ENCODE peak calls at places on chromosomes 7 and 10, in nine cellular contexts. One of them, this sample, is unnamed.

GRCh38 chr10:34590802-34591201 is 224.3 kb downstream of the PARD3 start:
- DNase-seq in HCT116: no peak
- DNase-seq in transverse colon: no peak
- DNase-seq in H9: no peak
- DNase-seq in body of pancreas: peak; percentile 47
- DNase-seq in fibroblast of pulmonary artery: no peak
- DNase-seq in dorsolateral prefrontal cortex: no peak
- DNase-seq in WERI-Rb-1: no peak
- DNase-seq in PC-3: no peak
- DNase-seq in this sample: no peak

GRCh38 chr7:43362652-43363428 is 220.1 kb upstream of the STK17A start:
- DNase-seq in body of pancreas: peak; percentile 41
- DNase-seq in PC-3: peak; percentile 48
- DNase-seq in transverse colon: no peak
- DNase-seq in dorsolateral prefrontal cortex: peak; percentile 30
- DNase-seq in fibroblast of pulmonary artery: peak; percentile 36
- DNase-seq in HCT116: no peak
- DNase-seq in H9: no peak
- DNase-seq in WERI-Rb-1: peak; percentile 15
- DNase-seq in this sample: no peak

GRCh38 chr10:97048649-97049427 is 136.9 kb downstream of the SLIT1 start:
- DNase-seq in PC-3: no peak
- DNase-seq in H9: no peak
- DNase-seq in WERI-Rb-1: no peak
- DNase-seq in body of pancreas: no peak
- DNase-seq in fibroblast of pulmonary artery: no peak
- DNase-seq in dorsolateral prefrontal cortex: no peak
- DNase-seq in transverse colon: no peak
- DNase-seq in HCT116: no peak
- DNase-seq in this sample: no peak

GRCh38 chr7:16479587-16479986 is 14.0 kb upstream of the SOSTDC1 start:
- DNase-seq in body of pancreas: no peak
- DNase-seq in H9: no peak
- DNase-seq in PC-3: no peak
- DNase-seq in HCT116: no peak
- DNase-seq in WERI-Rb-1: no peak
- DNase-seq in transverse colon: peak; percentile 19
- DNase-seq in fibroblast of pulmonary artery: no peak
- DNase-seq in dorsolateral prefrontal cortex: no peak
- DNase-seq in this sample: no peak

GRCh38 chr10:101972761-101973160 is 83.2 kb downstream of the ARMH3 start:
- DNase-seq in PC-3: no peak
- DNase-seq in fibroblast of pulmonary artery: peak; percentile 17
- DNase-seq in body of pancreas: no peak
- DNase-seq in HCT116: no peak
- DNase-seq in WERI-Rb-1: no peak
- DNase-seq in H9: no peak
- DNase-seq in transverse colon: no peak
- DNase-seq in dorsolateral prefrontal cortex: no peak
- DNase-seq in this sample: no peak

GRCh38 chr7:139095194-139095659 is 14.3 kb downstream of the ZC3HAV1 start:
- DNase-seq in PC-3: no peak
- DNase-seq in WERI-Rb-1: no peak
- DNase-seq in H9: peak; percentile 38
- DNase-seq in dorsolateral prefrontal cortex: no peak
- DNase-seq in transverse colon: peak; percentile 50
- DNase-seq in HCT116: no peak
- DNase-seq in fibroblast of pulmonary artery: no peak
- DNase-seq in body of pancreas: no peak
- DNase-seq in this sample: no peak

GRCh38 chr10:69425513-69426298 is 9.0 kb upstream of the TACR2 start:
- DNase-seq in HCT116: no peak
- DNase-seq in WERI-Rb-1: no peak
- DNase-seq in transverse colon: peak; percentile 73
- DNase-seq in body of pancreas: peak; percentile 60
- DNase-seq in PC-3: peak; percentile 89
- DNase-seq in dorsolateral prefrontal cortex: no peak
- DNase-seq in H9: no peak
- DNase-seq in fibroblast of pulmonary artery: no peak
- DNase-seq in this sample: no peak

GRCh38 chr10:69456880-69457693 is 5.8 kb downstream of the TSPAN15 start:
- DNase-seq in fibroblast of pulmonary artery: no peak
- DNase-seq in dorsolateral prefrontal cortex: no peak
- DNase-seq in transverse colon: no peak
- DNase-seq in body of pancreas: no peak
- DNase-seq in HCT116: no peak
- DNase-seq in PC-3: peak; percentile 82
- DNase-seq in H9: no peak
- DNase-seq in WERI-Rb-1: no peak
- DNase-seq in this sample: no peak

GRCh38 chr10:45439873-45440272 is 65.9 kb downstream of the ALOX5 start:
- DNase-seq in fibroblast of pulmonary artery: no peak
- DNase-seq in PC-3: no peak
- DNase-seq in WERI-Rb-1: peak; percentile 44
- DNase-seq in dorsolateral prefrontal cortex: no peak
- DNase-seq in body of pancreas: no peak
- DNase-seq in HCT116: no peak
- DNase-seq in H9: no peak
- DNase-seq in transverse colon: no peak
- DNase-seq in this sample: no peak

GRCh38 chr10:102646610-102647432 is 2.5 kb downstream of the TRIM8 start:
- DNase-seq in transverse colon: peak; percentile 46
- DNase-seq in H9: no peak
- DNase-seq in fibroblast of pulmonary artery: peak; percentile 59
- DNase-seq in HCT116: peak; percentile 32
- DNase-seq in body of pancreas: peak; percentile 29
- DNase-seq in dorsolateral prefrontal cortex: no peak
- DNase-seq in WERI-Rb-1: no peak
- DNase-seq in PC-3: no peak
- DNase-seq in this sample: no peak

GRCh38 chr7:26052721-26053120 is 99.3 kb upstream of the NFE2L3 start:
- DNase-seq in body of pancreas: no peak
- DNase-seq in PC-3: peak; percentile 64
- DNase-seq in transverse colon: no peak
- DNase-seq in HCT116: peak; percentile 49
- DNase-seq in WERI-Rb-1: no peak
- DNase-seq in fibroblast of pulmonary artery: no peak
- DNase-seq in dorsolateral prefrontal cortex: no peak
- DNase-seq in H9: no peak
- DNase-seq in this sample: no peak

GRCh38 chr10:99304027-99304856 is 24.9 kb upstream of the CNNM1 start:
- DNase-seq in PC-3: peak; percentile 46
- DNase-seq in fibroblast of pulmonary artery: no peak
- DNase-seq in body of pancreas: peak; percentile 61
- DNase-seq in WERI-Rb-1: no peak
- DNase-seq in transverse colon: no peak
- DNase-seq in H9: no peak
- DNase-seq in HCT116: no peak
- DNase-seq in dorsolateral prefrontal cortex: no peak
- DNase-seq in this sample: no peak

GRCh38 chr10:44343836-44344235 is 41.1 kb downstream of the CXCL12 start:
- DNase-seq in WERI-Rb-1: no peak
- DNase-seq in H9: peak; percentile 52
- DNase-seq in fibroblast of pulmonary artery: no peak
- DNase-seq in HCT116: no peak
- DNase-seq in body of pancreas: peak; percentile 76
- DNase-seq in dorsolateral prefrontal cortex: no peak
- DNase-seq in PC-3: no peak
- DNase-seq in transverse colon: no peak
- DNase-seq in this sample: no peak

GRCh38 chr7:37673523-37673922 is 10.0 kb upstream of the GPR141 start:
- DNase-seq in dorsolateral prefrontal cortex: no peak
- DNase-seq in transverse colon: no peak
- DNase-seq in H9: no peak
- DNase-seq in PC-3: no peak
- DNase-seq in HCT116: no peak
- DNase-seq in WERI-Rb-1: no peak
- DNase-seq in body of pancreas: no peak
- DNase-seq in fibroblast of pulmonary artery: no peak
- DNase-seq in this sample: no peak

GRCh38 chr7:106534271-106534846 is 126.6 kb downstream of the CCDC71L start:
- DNase-seq in body of pancreas: no peak
- DNase-seq in WERI-Rb-1: no peak
- DNase-seq in H9: no peak
- DNase-seq in PC-3: no peak
- DNase-seq in fibroblast of pulmonary artery: no peak
- DNase-seq in transverse colon: no peak
- DNase-seq in dorsolateral prefrontal cortex: no peak
- DNase-seq in HCT116: no peak
- DNase-seq in this sample: no peak

GRCh38 chr10:106609466-106609865 is 555.0 kb downstream of the SORCS1 start:
- DNase-seq in PC-3: peak; percentile 52
- DNase-seq in WERI-Rb-1: no peak
- DNase-seq in dorsolateral prefrontal cortex: no peak
- DNase-seq in transverse colon: no peak
- DNase-seq in fibroblast of pulmonary artery: no peak
- DNase-seq in body of pancreas: no peak
- DNase-seq in HCT116: no peak
- DNase-seq in H9: no peak
- DNase-seq in this sample: no peak

GRCh38 chr7:120185940-120186682 is 86.9 kb upstream of the KCND2 start:
- DNase-seq in HCT116: no peak
- DNase-seq in PC-3: no peak
- DNase-seq in body of pancreas: no peak
- DNase-seq in dorsolateral prefrontal cortex: no peak
- DNase-seq in transverse colon: no peak
- DNase-seq in WERI-Rb-1: no peak
- DNase-seq in fibroblast of pulmonary artery: peak; percentile 13
- DNase-seq in H9: no peak
- DNase-seq in this sample: no peak

GRCh38 chr10:53269482-53269881 is 496.9 kb upstream of the MBL2 start:
- DNase-seq in transverse colon: no peak
- DNase-seq in PC-3: no peak
- DNase-seq in fibroblast of pulmonary artery: no peak
- DNase-seq in WERI-Rb-1: no peak
- DNase-seq in HCT116: no peak
- DNase-seq in H9: no peak
- DNase-seq in dorsolateral prefrontal cortex: no peak
- DNase-seq in body of pancreas: no peak
- DNase-seq in this sample: no peak
- TF ChIP-seq CTCF in transverse colon: no peak
- TF ChIP-seq CTCF in PC-3: no peak
- TF ChIP-seq CTCF in fibroblast of pulmonary artery: no peak
- TF ChIP-seq CTCF in WERI-Rb-1: no peak
- TF ChIP-seq CTCF in HCT116: no peak
- TF ChIP-seq CTCF in H9: no peak
- TF ChIP-seq CTCF in dorsolateral prefrontal cortex: no peak
- TF ChIP-seq CTCF in body of pancreas: no peak
- TF ChIP-seq CTCF in this sample: no peak

DNA sequence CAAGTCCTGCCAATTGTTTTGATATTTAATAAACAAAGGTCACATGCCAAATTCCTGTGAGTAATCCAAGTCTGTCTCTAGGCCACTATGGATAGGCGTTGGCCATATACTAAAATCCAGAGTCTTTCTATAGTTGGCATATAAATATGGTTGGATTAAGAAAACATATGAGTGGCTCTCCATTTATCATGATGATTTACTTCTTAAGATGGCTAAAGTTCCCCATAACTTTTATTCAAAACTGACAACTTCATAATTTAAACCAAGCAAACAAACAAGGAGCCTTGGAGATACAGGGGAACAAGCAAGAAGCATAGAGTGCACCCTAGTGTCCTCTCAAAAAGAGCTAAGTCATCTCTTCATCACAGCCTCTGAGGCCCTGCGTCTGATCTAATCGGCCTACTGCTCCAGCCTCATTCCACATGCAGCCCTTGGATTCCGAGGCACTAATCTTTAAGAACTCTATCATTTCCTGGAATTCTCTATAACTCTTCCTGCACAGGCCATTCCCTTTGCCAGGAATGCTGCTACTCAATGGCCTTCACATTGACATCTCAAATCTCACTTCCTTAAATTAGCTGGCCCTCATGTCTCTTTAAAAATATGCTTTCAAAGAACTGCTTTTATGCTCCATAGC is 32.8 kb upstream of the NRCAM start:
- DNase-seq in transverse colon: no peak
- DNase-seq in PC-3: no peak
- DNase-seq in fibroblast of pulmonary artery: peak; percentile 67
- DNase-seq in body of pancreas: no peak
- DNase-seq in dorsolateral prefrontal cortex: no peak
- DNase-seq in HCT116: no peak
- DNase-seq in WERI-Rb-1: no peak
- DNase-seq in H9: no peak
- DNase-seq in this sample: no peak
- TF ChIP-seq CTCF in transverse colon: no peak
- TF ChIP-seq CTCF in PC-3: no peak
- TF ChIP-seq CTCF in fibroblast of pulmonary artery: peak; percentile 4
- TF ChIP-seq CTCF in body of pancreas: no peak
- TF ChIP-seq CTCF in dorsolateral prefrontal cortex: no peak
- TF ChIP-seq CTCF in HCT116: no peak
- TF ChIP-seq CTCF in WERI-Rb-1: no peak
- TF ChIP-seq CTCF in H9: no peak
- TF ChIP-seq CTCF in this sample: no peak

GRCh38 chr10:14322531-14322930 is 8.2 kb downstream of the FRMD4A start:
- DNase-seq in WERI-Rb-1: no peak
- DNase-seq in body of pancreas: no peak
- DNase-seq in PC-3: no peak
- DNase-seq in H9: no peak
- DNase-seq in HCT116: no peak
- DNase-seq in transverse colon: no peak
- DNase-seq in fibroblast of pulmonary artery: no peak
- DNase-seq in dorsolateral prefrontal cortex: no peak
- DNase-seq in this sample: no peak

GRCh38 chr10:14327535-14327934 is 3.2 kb downstream of the FRMD4A start:
- DNase-seq in HCT116: no peak
- DNase-seq in body of pancreas: no peak
- DNase-seq in transverse colon: no peak
- DNase-seq in fibroblast of pulmonary artery: no peak
- DNase-seq in dorsolateral prefrontal cortex: no peak
- DNase-seq in PC-3: no peak
- DNase-seq in H9: no peak
- DNase-seq in WERI-Rb-1: no peak
- DNase-seq in this sample: no peak

GRCh38 chr10:14326581-14326980 is 4.1 kb downstream of the FRMD4A start:
- DNase-seq in PC-3: no peak
- DNase-seq in body of pancreas: no peak
- DNase-seq in fibroblast of pulmonary artery: no peak
- DNase-seq in transverse colon: no peak
- DNase-seq in HCT116: no peak
- DNase-seq in WERI-Rb-1: peak; percentile 8
- DNase-seq in dorsolateral prefrontal cortex: no peak
- DNase-seq in H9: no peak
- DNase-seq in this sample: no peak

GRCh38 chr10:14328881-14329280 is 1.8 kb downstream of the FRMD4A start:
- DNase-seq in dorsolateral prefrontal cortex: no peak
- DNase-seq in transverse colon: no peak
- DNase-seq in PC-3: no peak
- DNase-seq in H9: no peak
- DNase-seq in body of pancreas: no peak
- DNase-seq in WERI-Rb-1: no peak
- DNase-seq in HCT116: no peak
- DNase-seq in fibroblast of pulmonary artery: no peak
- DNase-seq in this sample: no peak

GRCh38 chr10:14325325-14325955 is 5.3 kb downstream of the FRMD4A start:
- DNase-seq in dorsolateral prefrontal cortex: peak; percentile 14
- DNase-seq in HCT116: peak; percentile 50
- DNase-seq in WERI-Rb-1: peak; percentile 50
- DNase-seq in H9: peak; percentile 75
- DNase-seq in body of pancreas: peak; percentile 75
- DNase-seq in transverse colon: peak; percentile 23
- DNase-seq in fibroblast of pulmonary artery: peak; percentile 38
- DNase-seq in PC-3: peak; percentile 58
- DNase-seq in this sample: no peak
- TF ChIP-seq CTCF in dorsolateral prefrontal cortex: peak; percentile 30
- TF ChIP-seq CTCF in HCT116: peak; percentile 78
- TF ChIP-seq CTCF in WERI-Rb-1: peak; percentile 54
- TF ChIP-seq CTCF in H9: peak; percentile 89
- TF ChIP-seq CTCF in body of pancreas: peak; percentile 45
- TF ChIP-seq CTCF in transverse colon: peak; percentile 30
- TF ChIP-seq CTCF in fibroblast of pulmonary artery: peak; percentile 55
- TF ChIP-seq CTCF in PC-3: peak; percentile 63
- TF ChIP-seq CTCF in this sample: peak; percentile 72

GRCh38 chr10:90947025-90947960 is 26.4 kb upstream of the ANKRD1 start:
- DNase-seq in body of pancreas: no peak
- DNase-seq in PC-3: no peak
- DNase-seq in WERI-Rb-1: no peak
- DNase-seq in fibroblast of pulmonary artery: peak; percentile 55
- DNase-seq in transverse colon: no peak
- DNase-seq in H9: no peak
- DNase-seq in dorsolateral prefrontal cortex: no peak
- DNase-seq in HCT116: no peak
- DNase-seq in this sample: no peak
- TF ChIP-seq CTCF in body of pancreas: no peak
- TF ChIP-seq CTCF in PC-3: no peak
- TF ChIP-seq CTCF in WERI-Rb-1: no peak
- TF ChIP-seq CTCF in fibroblast of pulmonary artery: no peak
- TF ChIP-seq CTCF in transverse colon: no peak
- TF ChIP-seq CTCF in H9: no peak
- TF ChIP-seq CTCF in dorsolateral prefrontal cortex: no peak
- TF ChIP-seq CTCF in HCT116: no peak
- TF ChIP-seq CTCF in this sample: no peak